ENCODE peak calls at places on chromosomes 6 and 20, in four cellular contexts. O is GM12878, B is HepG2, I is K562. X is an unnamed sample.

GRCh38 chr20:47544240-47544639 is 42.6 kb downstream of the NCOA3 start:
- DNase-seq in I (no peak), O (no peak), B (no peak), X (no peak)

GRCh38 chr6:148359228-148359627 is 16.6 kb downstream of the SASH1 start:
- DNase-seq in I (no peak), O (no peak), B (no peak), X (no peak)

GRCh38 chr6:111222341-111222740 is 135.0 kb downstream of the SLC16A10 start:
- DNase-seq in O (no peak), B (no peak), I (no peak), X (no peak)

GRCh38 chr6:30749554-30750378 is 5.4 kb upstream of the IER3 start:
- DNase-seq in B (peak; percentile 65), I (no peak), O (no peak), X (no peak)

GRCh38 chr6:24858154-24858801 is 59.6 kb upstream of the ARMH2 start:
- DNase-seq in O (peak; percentile 41), I (no peak), B (no peak), X (no peak)

GRCh38 chr6:36750090-36750489 is 52.5 kb downstream of the RAB44 start:
- DNase-seq in I (no peak), B (no peak), O (no peak), X (no peak)

GRCh38 chr6:31546339-31546961 is at the start of gene ATP6V1G2:
- DNase-seq in O (peak; percentile 71), I (peak; percentile 96), B (peak; percentile 92), X (peak; percentile 79)

GRCh38 chr6:88047510-88048150 is at the start of gene SPACA1:
- DNase-seq in B (no peak), O (no peak), I (no peak), X (no peak)

GRCh38 chr6:152462716-152463115 is 174.4 kb downstream of the SYNE1 start:
- DNase-seq in O (no peak), B (no peak), I (no peak), X (no peak)

GRCh38 chr6:77143659-77144447 is 319.4 kb downstream of the HTR1B start:
- DNase-seq in O (no peak), I (no peak), B (no peak), X (no peak)

GRCh38 chr6:35686873-35687557 is 1.7 kb downstream of the FKBP5 start:
- DNase-seq in O (no peak), B (no peak), I (no peak), X (no peak)

GRCh38 chr6:116385462-116385807 is 14.7 kb downstream of the DSE start:
- DNase-seq in B (no peak), O (no peak), I (no peak), X (no peak)

GRCh38 chr20:35954907-35955251 is 577 bp upstream of the SCAND1 start:
- DNase-seq in I (no peak), O (no peak), B (peak; percentile 58), X (no peak)

GRCh38 chr20:64131406-64131805 is 24.0 kb upstream of the NPBWR2 start:
- DNase-seq in B (peak; percentile 60), O (no peak), I (no peak), X (no peak)

GRCh38 chr20:17558154-17558940 is 11.5 kb upstream of the DSTN start:
- DNase-seq in B (peak; percentile 83), I (peak; percentile 65), O (no peak), X (peak; percentile 22)

GRCh38 chr20:25336561-25337422 is 53.8 kb downstream of the ABHD12 start:
- DNase-seq in B (peak; percentile 82), I (peak; percentile 41), O (no peak), X (no peak)

GRCh38 chr6:110543106-110543505 is 66.7 kb upstream of the SLC22A16 start:
- DNase-seq in I (no peak), B (no peak), O (no peak), X (no peak)

GRCh38 chr20:641516-641913 is 11.5 kb downstream of the SRXN1 start:
- DNase-seq in B (peak; percentile 85), I (peak; percentile 53), O (no peak), X (peak; percentile 45)

GRCh38 chr6:156427345-156427744 is 349.8 kb upstream of the ARID1B start:
- DNase-seq in I (no peak), O (no peak), B (no peak), X (no peak)

GRCh38 chr20:37226889-37227288 is 34.7 kb downstream of the GHRH start:
- DNase-seq in B (no peak), I (no peak), O (no peak), X (no peak)

GRCh38 chr6:6515691-6516607 is 72.6 kb upstream of the LY86 start:
- DNase-seq in O (peak; percentile 84), B (no peak), I (no peak), X (no peak)

GRCh38 chr6:6518627-6519026 is 69.9 kb upstream of the LY86 start:
- DNase-seq in O (no peak), I (no peak), B (no peak), X (no peak)

GRCh38 chr6:6519028-6519427 is 69.5 kb upstream of the LY86 start:
- DNase-seq in I (peak; percentile 8), O (no peak), B (no peak), X (no peak)

GRCh38 chr6:6517059-6517458 is 71.5 kb upstream of the LY86 start:
- DNase-seq in O (no peak), I (no peak), B (no peak), X (no peak)

DNA sequence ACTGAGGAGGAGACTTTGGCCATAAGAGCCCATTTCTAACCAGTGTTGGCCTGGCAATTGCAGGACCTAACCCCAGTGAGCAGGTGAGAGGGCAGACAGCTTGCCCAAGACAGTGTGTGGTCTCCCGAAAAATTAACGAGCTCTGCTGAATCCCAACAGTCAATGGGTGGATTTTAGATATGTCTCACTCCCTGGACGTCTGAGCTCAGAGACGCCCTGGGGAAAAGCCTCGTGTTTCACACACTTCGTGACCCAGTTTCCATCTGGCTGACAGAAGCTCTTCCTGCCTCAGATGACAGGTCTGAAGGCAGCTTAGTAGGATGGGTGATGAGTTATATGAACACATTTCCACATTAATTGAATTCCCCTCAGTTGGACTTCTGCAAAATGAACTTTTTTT is 71.9 kb upstream of the LY86 start:
- DNase-seq in I (no peak), B (no peak), O (peak; percentile 4), X (no peak)
- TF ChIP-seq FOXM1 in I (no peak), B (no peak), O (no peak), X (no peak)

GRCh38 chr6:20687494-20687893 is 153.2 kb downstream of the CDKAL1 start:
- DNase-seq in I (no peak), O (no peak), B (no peak), X (no peak)

GRCh38 chr6:20691185-20691584 is 156.9 kb downstream of the CDKAL1 start:
- DNase-seq in I (no peak), B (no peak), O (no peak), X (no peak)

GRCh38 chr6:20692023-20692422 is 157.8 kb downstream of the CDKAL1 start:
- DNase-seq in I (no peak), B (no peak), O (no peak), X (no peak)

GRCh38 chr6:20686142-20686541 is 151.9 kb downstream of the CDKAL1 start:
- DNase-seq in O (no peak), I (peak; percentile 33), B (no peak), X (no peak)

DNA sequence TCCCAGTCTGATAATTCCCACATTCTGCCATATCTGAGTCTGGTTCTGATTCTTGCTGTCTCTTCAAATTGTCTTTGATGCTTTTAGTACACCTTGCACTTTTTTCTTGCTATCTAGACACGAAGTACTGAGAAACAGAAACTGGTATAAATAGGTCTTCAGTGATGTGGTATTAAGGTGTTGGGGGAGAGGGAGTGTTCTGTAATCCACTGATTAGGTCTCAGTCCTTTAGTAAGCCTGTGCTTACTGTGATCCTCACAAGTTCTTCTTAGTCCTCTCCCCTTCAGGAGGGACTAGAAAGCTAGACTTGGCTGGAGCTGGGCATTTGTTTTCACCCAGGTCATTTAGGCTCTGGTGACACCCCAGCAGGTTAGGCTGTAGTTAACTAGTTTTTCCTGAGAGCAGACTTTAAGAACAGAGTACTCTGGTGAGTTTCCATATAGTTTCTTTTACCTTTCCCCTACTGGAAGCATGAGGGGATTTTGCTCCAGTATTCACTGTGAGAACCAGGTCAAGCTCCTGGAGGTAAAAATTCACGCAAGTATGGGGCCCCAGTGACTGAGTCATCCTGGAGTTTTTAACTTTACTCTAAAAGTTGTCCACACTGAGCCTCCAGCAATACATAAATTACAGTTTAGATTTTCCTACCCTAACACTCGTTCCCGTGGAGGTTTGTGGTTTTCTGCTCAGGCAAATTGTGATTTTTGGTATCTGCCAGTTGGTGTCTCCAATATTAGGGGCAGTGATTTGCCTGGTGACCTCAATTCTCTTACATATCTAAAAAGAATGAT is 154.6 kb downstream of the CDKAL1 start:
- DNase-seq in I (peak; percentile 49), B (no peak), O (peak; percentile 59), X (no peak)
- TF ChIP-seq BHLHE40 in I (no peak), B (no peak), O (peak; percentile 27), X (no peak)

GRCh38 chr20:45470262-45470931 is 844 bp downstream of the WFDC2 start:
- DNase-seq in O (no peak), B (no peak), I (no peak), X (no peak)

GRCh38 chr20:45470939-45471338 is 1.4 kb downstream of the WFDC2 start:
- DNase-seq in B (no peak), O (no peak), I (peak; percentile 19), X (no peak)

GRCh38 chr20:45467861-45468260 is 1.7 kb upstream of the WFDC2 start:
- DNase-seq in I (no peak), O (no peak), B (no peak), X (no peak)

GRCh38 chr20:45467172-45467571 is 2.4 kb upstream of the WFDC2 start:
- DNase-seq in I (no peak), O (no peak), B (no peak), X (no peak)

DNA sequence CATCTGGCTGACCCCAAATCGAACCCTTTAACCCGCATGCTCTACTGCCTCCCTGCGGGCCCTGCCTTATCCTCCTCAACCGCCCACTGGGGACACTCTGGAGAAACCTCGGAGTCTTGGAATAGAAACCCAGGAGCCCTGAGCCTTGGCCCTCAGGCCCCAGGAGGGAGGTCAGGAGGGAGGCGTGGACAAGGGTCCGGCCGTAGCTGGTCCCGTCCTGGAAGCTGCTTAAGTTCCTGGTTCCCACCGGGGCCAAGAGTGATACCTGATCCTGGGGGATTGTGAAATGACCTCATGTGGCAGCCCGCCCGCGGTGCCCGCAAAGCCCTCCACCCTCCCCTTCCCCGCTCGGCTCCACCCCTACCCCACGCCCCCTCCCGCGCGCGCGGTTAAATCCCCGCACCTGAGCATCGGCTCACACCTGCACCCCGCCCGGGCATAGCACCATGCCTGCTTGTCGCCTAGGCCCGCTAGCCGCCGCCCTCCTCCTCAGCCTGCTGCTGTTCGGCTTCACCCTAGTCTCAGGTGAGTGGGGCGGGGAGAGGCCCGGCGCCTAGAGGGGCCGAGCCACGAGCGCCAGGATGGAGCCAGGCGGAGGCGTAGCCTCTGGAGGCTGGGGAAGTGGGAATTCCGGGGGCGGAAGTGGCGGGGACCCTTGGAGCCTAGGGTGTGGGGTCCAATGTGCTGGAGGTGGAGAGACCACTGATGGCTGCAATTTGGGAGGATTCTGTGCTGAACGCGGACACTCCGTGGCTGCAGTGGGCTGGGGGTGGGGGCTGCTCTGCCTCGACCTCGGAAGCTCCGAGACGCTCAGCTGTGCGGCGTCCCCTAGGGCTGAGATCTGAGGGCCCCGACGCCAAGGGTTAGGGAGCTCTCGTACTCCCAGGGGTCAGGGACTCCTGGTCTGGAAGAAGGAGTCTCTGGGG is at the start of gene WFDC2:
- DNase-seq in I (peak; percentile 11), O (no peak), B (no peak), X (no peak)
- TF ChIP-seq FOXM1 in I (no peak), O (no peak), B (no peak), X (no peak)

GRCh38 chr6:136104556-136104955 is 145.6 kb downstream of the MTFR2 start:
- DNase-seq in B (no peak), O (no peak), I (no peak), X (no peak)

GRCh38 chr6:136103101-136103688 is 146.9 kb downstream of the MTFR2 start:
- DNase-seq in O (no peak), I (no peak), B (no peak), X (no peak)

GRCh38 chr6:136108591-136108990 is 141.5 kb downstream of the MTFR2 start:
- DNase-seq in I (no peak), O (no peak), B (no peak), X (no peak)

GRCh38 chr6:136103763-136104311 is 146.3 kb downstream of the MTFR2 start:
- DNase-seq in I (no peak), B (peak; percentile 38), O (no peak), X (no peak)
- TF ChIP-seq BHLHE40 in I (no peak), B (no peak), O (no peak), X (no peak)

X was measured in HEK293T.